ENCODE peak calls at places on chromosomes 2 and 18, in eight cellular contexts. T is aorta, O is fibroblast of lung, H is body of pancreas, S is thoracic aorta, V is adrenal gland, A is mesendoderm, X is tibial artery. Z is an unnamed sample.
A peak's percentile ranks its signal among the peaks of the same experiment; 100 is the strongest.

GRCh38 chr2:119683717-119684443 is 4.9 kb downstream of the TMEM177 start:
- DNase-seq in X (peak; percentile 29), V (peak; percentile 76), A (no peak), T (no peak), S (no peak), H (no peak), O (peak; percentile 60), Z (no peak)

GRCh38 chr2:144201868-144202468 is 318.0 kb downstream of the ZEB2 start:
- DNase-seq in X (no peak), O (peak; percentile 44), V (no peak), T (no peak), A (no peak), H (no peak), S (no peak), Z (no peak)

GRCh38 chr2:226791056-226791486 is 8.5 kb downstream of the IRS1 start:
- DNase-seq in X (no peak), O (peak; percentile 77), S (no peak), V (peak; percentile 70), T (no peak), A (peak; percentile 93), H (no peak), Z (no peak)

GRCh38 chr18:79030680-79031079 is 38.5 kb upstream of the ATP9B start:
- DNase-seq in A (no peak), S (no peak), V (no peak), T (no peak), H (no peak), X (no peak), O (no peak), Z (no peak)

GRCh38 chr2:239927424-239927981 is 97.6 kb downstream of the NDUFA10 start:
- DNase-seq in A (peak; percentile 28), T (peak; percentile 68), V (peak; percentile 88), H (no peak), S (no peak), O (peak; percentile 92), X (peak; percentile 53), Z (no peak)

GRCh38 chr2:3115301-3116042 is 262.1 kb downstream of the EIPR1 start:
- DNase-seq in T (no peak), S (no peak), X (peak; percentile 15), A (no peak), V (no peak), O (no peak), H (no peak), Z (no peak)

GRCh38 chr2:36380624-36381481 is 25.3 kb downstream of the CRIM1 start:
- DNase-seq in X (peak; percentile 70), A (peak; percentile 97), O (no peak), H (peak; percentile 55), S (no peak), T (no peak), V (peak; percentile 35), Z (no peak)

GRCh38 chr2:71821856-71822255 is 325.8 kb downstream of the CYP26B1 start:
- DNase-seq in H (no peak), S (no peak), O (peak; percentile 55), A (no peak), V (no peak), T (no peak), X (no peak), Z (no peak)

GRCh38 chr2:136129601-136130000 is 11.7 kb upstream of the CXCR4 start:
- DNase-seq in O (no peak), T (no peak), S (no peak), V (no peak), A (peak; percentile 9), H (no peak), X (no peak), Z (no peak)

GRCh38 chr2:28411956-28412609 is 19.4 kb downstream of the FOSL2 start:
- DNase-seq in T (no peak), O (no peak), H (no peak), A (no peak), X (no peak), S (no peak), V (peak; percentile 43), Z (no peak)

GRCh38 chr2:12057436-12058166 is 311.2 kb downstream of the LPIN1 start:
- DNase-seq in A (no peak), T (no peak), X (peak; percentile 67), S (no peak), O (peak; percentile 61), H (peak; percentile 7), V (peak; percentile 41), Z (no peak)

GRCh38 chr2:104976603-104977120 is 61.2 kb upstream of the MRPS9 start:
- DNase-seq in T (no peak), V (no peak), O (no peak), H (no peak), A (peak; percentile 72), S (no peak), X (no peak), Z (no peak)

GRCh38 chr2:10935953-10936942 is 24.5 kb downstream of the KCNF1 start:
- DNase-seq in T (no peak), H (no peak), O (peak; percentile 99), X (no peak), V (peak; percentile 26), S (no peak), A (peak; percentile 95), Z (no peak)

GRCh38 chr2:153875801-153876466 is 4.2 kb downstream of the GALNT13 start:
- DNase-seq in A (no peak), X (no peak), S (no peak), V (no peak), O (no peak), T (no peak), H (no peak), Z (no peak)

GRCh38 chr2:202339052-202339870 is 36.9 kb upstream of the BMPR2 start:
- DNase-seq in T (no peak), A (no peak), O (peak; percentile 45), H (no peak), V (no peak), S (no peak), X (no peak), Z (no peak)

GRCh38 chr2:132814651-132815050 is 144.6 kb upstream of the LYPD1 start:
- DNase-seq in H (no peak), V (no peak), T (no peak), X (no peak), A (no peak), S (no peak), O (no peak), Z (no peak)

DNA sequence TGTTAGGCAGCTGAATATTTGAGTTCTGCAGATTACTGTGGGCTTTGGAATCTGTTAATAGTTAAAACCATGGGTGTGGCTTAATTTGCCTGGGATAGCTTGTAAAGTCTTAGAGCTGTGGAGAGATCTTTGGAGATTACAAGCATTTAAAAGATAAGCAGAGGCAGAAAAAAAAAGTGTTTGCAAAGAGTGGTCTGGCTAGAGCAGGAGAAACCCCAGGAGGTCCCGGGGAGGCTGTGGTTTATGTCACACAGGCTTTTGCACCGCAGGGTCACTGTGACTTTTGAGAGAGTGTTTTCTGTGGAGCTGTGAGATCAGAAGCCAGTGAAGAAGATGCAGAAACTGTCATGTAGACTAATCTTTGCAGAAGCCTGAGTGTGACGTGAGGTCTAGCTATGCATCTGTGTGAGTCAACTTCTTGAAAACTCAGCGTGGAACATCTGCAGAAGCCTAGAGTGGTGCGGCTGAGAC is 49.0 kb downstream of the SETBP1 start:
- DNase-seq in V (no peak), T (no peak), A (peak; percentile 90), S (no peak), X (no peak), O (peak; percentile 84), H (no peak), Z (no peak)
- H3K27ac ChIP-seq in V (no peak overlapping the region), T (no peak overlapping the region), A (peak overlapping the region; percentile 52), S (no peak overlapping the region), X (no peak overlapping the region), O (no peak overlapping the region), H (no peak overlapping the region), Z (no peak overlapping the region)

GRCh38 chr18:9918016-9918680 is 4.3 kb downstream of the VAPA start:
- DNase-seq in H (no peak), S (no peak), O (peak; percentile 59), X (no peak), T (no peak), V (no peak), A (peak; percentile 31), Z (no peak)
- H3K27ac ChIP-seq in H (no peak overlapping the region), S (peak overlapping the region; percentile 98), O (no peak overlapping the region), X (peak overlapping the region; percentile 44), T (peak overlapping the region; percentile 20), V (peak overlapping the region; percentile 100), A (no peak overlapping the region), Z (peak overlapping the region; percentile 100)

DNA sequence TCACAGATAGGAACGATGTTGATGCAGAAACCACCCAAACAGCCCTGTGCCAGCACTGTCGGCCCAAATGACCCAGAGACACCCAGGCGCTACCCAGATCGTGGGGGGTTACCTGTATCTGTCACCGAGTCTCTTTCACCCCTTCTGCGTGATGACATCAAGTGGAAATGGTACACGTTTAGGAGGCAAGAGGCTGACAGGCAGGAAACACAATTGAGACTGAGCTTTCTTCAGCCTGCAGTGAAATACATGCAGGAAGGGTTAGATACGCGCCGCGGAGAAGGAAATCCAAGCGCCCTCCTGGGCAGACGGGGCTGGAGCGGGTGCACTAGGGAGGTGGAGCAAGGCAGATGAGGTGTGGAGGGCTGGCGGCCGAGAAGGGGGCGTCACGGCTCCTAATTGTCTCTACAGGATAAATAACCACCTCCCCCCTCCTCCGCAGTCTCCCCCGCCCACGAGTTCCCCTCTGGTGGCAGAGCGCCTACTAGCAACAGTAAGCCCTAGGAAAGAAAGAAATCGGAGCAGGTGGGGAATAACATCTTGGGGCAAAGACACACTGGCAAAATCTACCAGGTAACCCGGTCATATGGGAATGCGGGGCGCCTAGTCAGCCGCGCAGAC is at the start of gene RNF152:
- DNase-seq in X (peak; percentile 79), T (peak; percentile 74), A (peak; percentile 85), V (peak; percentile 39), H (peak; percentile 43), S (no peak), O (peak; percentile 23), Z (no peak)
- H3K27ac ChIP-seq in X (peak within 1 kb of the TSS; percentile 92), T (peak within 1 kb of the TSS; percentile 5), A (peak within 1 kb of the TSS; percentile 43), V (peak within 1 kb of the TSS; percentile 67), H (peak within 1 kb of the TSS; percentile 12), S (peak within 1 kb of the TSS; percentile 68), O (peak within 1 kb of the TSS; percentile 60), Z (peak within 1 kb of the TSS; percentile 71)

DNA sequence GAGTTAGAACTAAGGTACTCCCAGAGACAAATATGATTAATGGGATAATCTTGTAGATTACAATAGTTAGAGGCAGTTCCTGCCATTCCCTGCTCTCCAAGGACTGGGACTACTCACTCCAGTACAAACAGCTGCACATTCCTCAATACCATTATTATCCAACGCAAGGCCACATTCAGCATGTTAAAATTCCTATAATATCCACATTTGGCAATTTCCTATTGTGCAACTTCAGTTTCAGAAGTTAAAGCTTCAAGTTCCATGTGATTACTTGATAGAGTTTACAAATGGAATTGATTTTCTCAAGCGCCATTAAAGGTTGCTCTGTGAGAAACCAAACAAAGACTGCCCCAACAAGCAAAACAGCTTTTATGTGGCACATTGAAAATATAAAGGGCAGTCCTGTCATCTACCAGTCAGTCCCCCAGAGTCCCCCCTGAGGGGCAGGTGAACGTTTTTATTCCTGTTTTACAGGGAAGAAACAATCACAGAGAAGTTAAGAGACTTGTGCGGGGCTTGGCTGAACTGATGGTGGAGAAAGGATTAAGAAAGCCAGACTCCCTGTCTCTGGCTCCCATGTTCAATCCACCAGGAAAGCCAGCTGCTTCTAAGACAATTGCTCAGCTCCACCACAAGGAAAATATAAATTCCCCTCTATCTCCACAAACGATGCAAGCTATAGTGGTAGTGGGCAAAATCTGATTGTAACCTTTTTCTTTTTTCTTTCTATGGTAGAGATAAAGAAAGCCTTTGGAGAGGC is 72.6 kb downstream of the TXNL1 start:
- DNase-seq in V (no peak), S (no peak), T (no peak), H (no peak), X (no peak), O (peak; percentile 93), A (peak; percentile 4), Z (no peak)
- H3K27ac ChIP-seq in V (no peak overlapping the region), S (no peak overlapping the region), T (no peak overlapping the region), H (peak overlapping the region; percentile 10), X (no peak overlapping the region), O (no peak overlapping the region), A (no peak overlapping the region), Z (no peak overlapping the region)